ENCODE peak calls at places on chromosomes 4 and X, in nine cellular contexts. K, Y, U, B, V, A, N, F and R are unnamed samples.

GRCh38 chrX:55710701-55711100 is 6.8 kb upstream of the RRAGB start:
- DNase-seq in K (no peak), Y (peak), U (peak), B (no peak), V (peak), A (peak), N (no peak), F (no peak), R (no peak)

GRCh38 chrX:118251251-118251650 is 94.7 kb upstream of the WDR44 start:
- DNase-seq in K (no peak), Y (no peak), U (peak), B (no peak), V (no peak), A (no peak), N (no peak), F (no peak), R (no peak)

GRCh38 chr4:3828546-3828945 is 62.4 kb downstream of the ADRA2C start:
- DNase-seq in K (no peak), Y (no peak), U (no peak), B (no peak), V (no peak), A (no peak), N (no peak), F (no peak), R (no peak)

GRCh38 chrX:18574591-18574990 is 97.3 kb downstream of the RS1 start:
- DNase-seq in K (no peak), Y (peak), U (peak), B (no peak), V (peak), A (peak), N (no peak), F (no peak), R (no peak)

GRCh38 chr4:53100801-53101581 is 238.9 kb downstream of the RASL11B start:
- DNase-seq in K (no peak), Y (no peak), U (no peak), B (no peak), V (peak), A (no peak), N (no peak), F (no peak), R (no peak)

GRCh38 chr4:180225977-180226376 is 2017.2 kb upstream of the TENM3 start:
- DNase-seq in K (no peak), Y (no peak), U (no peak), B (no peak), V (no peak), A (no peak), N (no peak), F (no peak), R (no peak)

GRCh38 chrX:25084446-25084845 is 68.7 kb upstream of the ARX start:
- DNase-seq in K (no peak), Y (no peak), U (no peak), B (no peak), V (no peak), A (no peak), N (no peak), F (no peak), R (no peak)

GRCh38 chr4:20297246-20297645 is 45.5 kb downstream of the SLIT2 start:
- DNase-seq in K (no peak), Y (no peak), U (no peak), B (no peak), V (no peak), A (no peak), N (no peak), F (no peak), R (no peak)

GRCh38 chrX:30653415-30654131 is at the start of gene GK:
- DNase-seq in K (peak), Y (peak), U (no peak), B (peak), V (peak), A (no peak), N (peak), F (peak), R (no peak)

GRCh38 chr4:19382993-19383392 is 868.7 kb upstream of the SLIT2 start:
- DNase-seq in K (no peak), Y (no peak), U (no peak), B (no peak), V (no peak), A (no peak), N (no peak), F (no peak), R (no peak)

GRCh38 chr4:75555294-75556164 is at the start of gene ODAPH:
- DNase-seq in K (peak), Y (no peak), U (no peak), B (no peak), V (no peak), A (no peak), N (no peak), F (no peak), R (no peak)

GRCh38 chr4:122739174-122739573 is 6.7 kb downstream of the BBS12 start:
- DNase-seq in K (no peak), Y (no peak), U (no peak), B (no peak), V (no peak), A (no peak), N (no peak), F (no peak), R (no peak)

GRCh38 chr4:4418676-4419370 is 31.9 kb downstream of the NSG1 start:
- DNase-seq in K (peak), Y (no peak), U (peak), B (no peak), V (no peak), A (no peak), N (no peak), F (no peak), R (no peak)

GRCh38 chr4:119525005-119525749 is 103.4 kb downstream of the PDE5A start:
- DNase-seq in K (no peak), Y (no peak), U (no peak), B (no peak), V (peak), A (no peak), N (no peak), F (no peak), R (no peak)

GRCh38 chr4:66000500-66001117 is 330.3 kb upstream of the EPHA5 start:
- DNase-seq in K (no peak), Y (no peak), U (no peak), B (no peak), V (no peak), A (no peak), N (peak), F (no peak), R (no peak)

GRCh38 chr4:3760346-3760745 is 5.8 kb upstream of the ADRA2C start:
- DNase-seq in K (no peak), Y (no peak), U (no peak), B (no peak), V (no peak), A (no peak), N (no peak), F (no peak), R (no peak)

GRCh38 chr4:70688795-70689231 is 481 bp downstream of the UTP3 start:
- DNase-seq in K (peak), Y (no peak), U (no peak), B (no peak), V (no peak), A (no peak), N (no peak), F (no peak), R (no peak)

GRCh38 chr4:76589402-76589801 is 154.4 kb downstream of the SHROOM3 start:
- DNase-seq in K (peak), Y (no peak), U (no peak), B (no peak), V (no peak), A (no peak), N (no peak), F (no peak), R (no peak)

GRCh38 chr4:40948017-40948416 is 198.3 kb downstream of the NSUN7 start:
- DNase-seq in K (no peak), Y (no peak), U (no peak), B (no peak), V (peak), A (no peak), N (no peak), F (no peak), R (no peak)

GRCh38 chrX:150649096-150649870 is 43.9 kb upstream of the MTMR1 start:
- DNase-seq in K (no peak), Y (peak), U (peak), B (no peak), V (peak), A (peak), N (no peak), F (no peak), R (no peak)

GRCh38 chr4:36178489-36178888 is 65.8 kb downstream of the ARAP2 start:
- DNase-seq in K (no peak), Y (no peak), U (no peak), B (no peak), V (no peak), A (no peak), N (no peak), F (no peak), R (no peak)

GRCh38 chrX:97841544-97842179 is 958.0 kb downstream of the RPA4 start:
- DNase-seq in K (no peak), Y (no peak), U (no peak), B (no peak), V (no peak), A (no peak), N (no peak), F (no peak), R (no peak)

GRCh38 chrX:104105863-104106262 is 6.5 kb upstream of the ZCCHC18 start:
- DNase-seq in K (no peak), Y (no peak), U (peak), B (no peak), V (no peak), A (no peak), N (no peak), F (no peak), R (no peak)

GRCh38 chr4:48300004-48300403 is 30.4 kb upstream of the TEC start:
- DNase-seq in K (no peak), Y (no peak), U (no peak), B (no peak), V (no peak), A (no peak), N (no peak), F (no peak), R (no peak)

GRCh38 chrX:69136546-69137331 is 28.5 kb downstream of the PJA1 start:
- DNase-seq in K (peak), Y (peak), U (no peak), B (no peak), V (no peak), A (no peak), N (peak), F (peak), R (no peak)

GRCh38 chr4:109574931-109575804 is 15.1 kb downstream of the MCUB start:
- DNase-seq in K (no peak), Y (no peak), U (no peak), B (no peak), V (no peak), A (no peak), N (no peak), F (no peak), R (no peak)

GRCh38 chr4:156390599-156391296 is 437.1 kb upstream of the CTSO start:
- DNase-seq in K (no peak), Y (no peak), U (no peak), B (no peak), V (no peak), A (no peak), N (no peak), F (no peak), R (no peak)

GRCh38 chr4:76963136-76963477 is 13.6 kb downstream of the SEPTIN11 start:
- DNase-seq in K (no peak), Y (no peak), U (no peak), B (no peak), V (no peak), A (no peak), N (no peak), F (no peak), R (no peak)

GRCh38 chr4:823761-824460 is 2.0 kb downstream of the CPLX1 start:
- DNase-seq in K (peak), Y (no peak), U (peak), B (no peak), V (no peak), A (no peak), N (no peak), F (no peak), R (no peak)

GRCh38 chrX:155695419-155695818 is 82.7 kb upstream of the TMLHE start:
- DNase-seq in K (no peak), Y (no peak), U (no peak), B (no peak), V (no peak), A (no peak), N (no peak), F (no peak), R (no peak)

GRCh38 chr4:10164877-10165283 is 48.3 kb upstream of the WDR1 start:
- DNase-seq in K (peak), Y (peak), U (no peak), B (no peak), V (peak), A (no peak), N (peak), F (peak), R (no peak)

GRCh38 chrX:151815461-151815860 is 80.9 kb downstream of the CNGA2 start:
- DNase-seq in K (no peak), Y (no peak), U (no peak), B (no peak), V (no peak), A (no peak), N (no peak), F (no peak), R (no peak)

GRCh38 chrX:67700607-67701006 is 156.8 kb downstream of the AR start:
- DNase-seq in K (no peak), Y (no peak), U (no peak), B (no peak), V (no peak), A (no peak), N (no peak), F (no peak), R (no peak)

GRCh38 chrX:4841216-4841745 is 1127.8 kb upstream of the PRKX start:
- DNase-seq in K (no peak), Y (no peak), U (no peak), B (no peak), V (no peak), A (no peak), N (peak), F (no peak), R (no peak)

GRCh38 chrX:140971385-140971784 is 31.0 kb upstream of the SPANXB1 start:
- DNase-seq in K (no peak), Y (no peak), U (no peak), B (no peak), V (no peak), A (no peak), N (no peak), F (no peak), R (no peak)

GRCh38 chr4:78032929-78033328 is 24.2 kb upstream of the FRAS1 start:
- DNase-seq in K (no peak), Y (no peak), U (no peak), B (no peak), V (no peak), A (no peak), N (no peak), F (no peak), R (no peak)

GRCh38 chr4:78033859-78034258 is 23.3 kb upstream of the FRAS1 start:
- DNase-seq in K (no peak), Y (no peak), U (no peak), B (no peak), V (no peak), A (no peak), N (no peak), F (no peak), R (no peak)

GRCh38 chr4:78031457-78031856 is 25.7 kb upstream of the FRAS1 start:
- DNase-seq in K (no peak), Y (no peak), U (no peak), B (no peak), V (no peak), A (no peak), N (no peak), F (no peak), R (no peak)

GRCh38 chr4:78032446-78032845 is 24.7 kb upstream of the FRAS1 start:
- DNase-seq in K (no peak), Y (no peak), U (no peak), B (no peak), V (no peak), A (no peak), N (no peak), F (no peak), R (no peak)
- TF ChIP-seq CTCF in K (no peak), Y (no peak), U (no peak), B (no peak), V (no peak), A (no peak), N (no peak), F (no peak), R (no peak)

DNA sequence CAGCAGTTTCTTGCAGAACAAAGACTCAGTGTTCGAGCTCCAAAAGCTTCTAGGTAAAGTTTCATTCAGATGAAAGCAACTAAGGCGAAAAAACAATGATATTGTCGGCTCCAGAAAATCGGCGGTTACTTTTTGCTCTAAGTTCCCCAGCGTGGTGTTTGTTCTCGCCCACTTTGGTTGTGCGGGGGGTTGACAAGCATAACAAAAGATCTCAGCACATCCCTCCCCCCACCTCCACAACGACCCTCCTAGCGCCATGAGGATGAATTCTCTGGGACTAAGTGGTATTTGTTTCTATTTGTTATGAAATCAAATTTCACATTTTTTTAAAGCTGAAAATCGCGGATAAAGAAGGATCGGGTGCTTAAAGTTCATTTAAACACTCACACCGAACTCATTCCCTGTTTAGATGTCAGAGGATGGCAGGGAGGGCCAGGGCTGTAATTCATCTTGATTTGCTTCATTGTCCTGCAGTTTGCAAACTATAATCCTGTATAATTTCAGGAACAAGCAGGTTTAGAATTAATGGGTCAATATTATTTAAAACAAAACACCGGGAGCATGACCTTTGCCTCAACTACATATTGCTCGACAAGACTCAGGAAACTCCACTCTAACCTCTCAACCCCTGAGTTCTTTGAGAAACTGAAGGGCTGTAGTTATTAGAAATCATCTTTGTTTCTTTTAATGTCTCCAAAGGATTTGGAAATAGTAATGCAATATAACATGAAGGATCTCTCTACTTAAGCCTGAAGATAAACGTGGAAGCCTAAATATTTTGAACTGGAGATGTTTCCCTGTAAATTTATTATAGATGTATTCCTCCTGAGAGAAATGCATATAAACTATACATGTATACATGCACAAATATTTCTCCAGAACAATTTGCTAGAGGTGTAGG is 6.5 kb downstream of the PITX2 start:
- DNase-seq in K (peak), Y (no peak), U (no peak), B (no peak), V (no peak), A (no peak), N (no peak), F (peak), R (no peak)
- TF ChIP-seq CTCF in K (no peak), Y (no peak), U (no peak), B (no peak), V (no peak), A (no peak), N (no peak), F (no peak), R (no peak)

GRCh38 chrX:110836982-110837381 is 41.4 kb upstream of the CHRDL1 start:
- DNase-seq in K (peak), Y (no peak), U (no peak), B (no peak), V (no peak), A (no peak), N (peak), F (peak), R (no peak)
- TF ChIP-seq CTCF in K (peak), Y (no peak), U (no peak), B (no peak), V (no peak), A (no peak), N (peak), F (no peak), R (no peak)

DNA sequence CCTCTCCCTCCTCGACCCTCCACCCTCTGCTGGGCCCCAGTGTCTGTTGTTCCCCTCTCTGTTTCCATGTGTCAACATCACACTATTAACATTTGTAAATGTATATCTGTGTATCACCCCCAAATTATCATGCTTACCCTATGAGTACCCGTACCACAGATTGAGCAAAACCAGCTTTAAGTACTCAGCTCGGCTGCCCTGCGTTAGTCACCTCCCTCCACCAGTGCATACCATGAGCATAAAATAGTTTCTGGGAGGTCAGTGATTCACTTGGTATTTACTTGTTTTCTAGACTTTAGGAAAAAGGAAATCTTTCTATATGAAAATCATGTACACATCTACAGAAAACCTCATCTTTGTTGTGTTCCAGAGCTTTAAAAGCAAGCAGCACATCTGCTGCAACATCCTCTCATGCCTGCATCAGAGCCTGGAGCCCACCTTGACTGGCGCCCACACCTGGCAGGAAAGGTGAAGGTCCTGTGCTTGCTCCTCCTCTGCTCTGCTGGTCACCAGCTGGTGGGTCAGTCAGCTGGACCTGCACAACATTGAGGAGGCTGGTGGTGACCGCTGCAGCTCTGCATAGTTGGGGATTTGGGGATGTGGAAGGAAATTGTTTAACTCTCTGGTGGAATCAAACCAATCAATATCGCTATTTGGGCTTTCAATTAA is 214.4 kb upstream of the KLF3 start:
- DNase-seq in K (peak), Y (no peak), U (no peak), B (no peak), V (no peak), A (no peak), N (no peak), F (peak), R (no peak)
- TF ChIP-seq CTCF in K (peak), Y (no peak), U (no peak), B (no peak), V (no peak), A (no peak), N (no peak), F (no peak), R (no peak)

GRCh38 chr4:78293348-78293747 is 236.2 kb downstream of the FRAS1 start:
- DNase-seq in K (no peak), Y (no peak), U (no peak), B (no peak), V (no peak), A (no peak), N (no peak), F (no peak), R (no peak)

GRCh38 chr4:78293841-78294301 is 236.7 kb downstream of the FRAS1 start:
- DNase-seq in K (no peak), Y (no peak), U (no peak), B (no peak), V (no peak), A (no peak), N (peak), F (no peak), R (no peak)

GRCh38 chr4:78298618-78299017 is 241.5 kb downstream of the FRAS1 start:
- DNase-seq in K (no peak), Y (no peak), U (no peak), B (no peak), V (no peak), A (no peak), N (no peak), F (no peak), R (no peak)

GRCh38 chr4:78297075-78297815 is 240.1 kb downstream of the FRAS1 start:
- DNase-seq in K (no peak), Y (no peak), U (no peak), B (no peak), V (no peak), A (no peak), N (no peak), F (no peak), R (no peak)

DNA sequence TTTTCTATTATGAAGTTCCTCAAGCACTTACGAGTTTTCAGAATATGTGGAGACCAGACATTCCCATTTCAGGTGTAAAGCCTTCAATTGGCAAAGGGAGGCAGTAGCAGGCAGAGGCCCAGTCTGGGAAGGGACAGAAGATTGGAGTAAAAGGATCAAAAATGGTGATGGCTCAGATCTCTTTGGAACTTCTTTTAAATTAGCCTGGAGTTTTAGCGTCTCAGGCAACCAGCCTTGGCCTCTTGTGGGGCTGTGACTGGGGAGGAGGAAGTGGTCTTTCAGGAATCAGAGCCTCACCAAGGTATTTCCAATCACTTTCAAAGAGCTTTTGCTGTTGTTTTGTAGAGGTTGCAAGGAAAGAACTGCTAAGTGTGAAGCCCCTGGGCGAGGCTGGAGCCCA is 239.1 kb downstream of the FRAS1 start:
- DNase-seq in K (peak), Y (no peak), U (no peak), B (no peak), V (no peak), A (no peak), N (no peak), F (no peak), R (no peak)
- TF ChIP-seq CTCF in K (peak), Y (no peak), U (no peak), B (no peak), V (no peak), A (no peak), N (no peak), F (no peak), R (no peak)

GRCh38 chrX:116490091-116490490 is 27.3 kb upstream of the CT83 start:
- DNase-seq in K (no peak), Y (no peak), U (no peak), B (no peak), V (peak), A (no peak), N (peak), F (no peak), R (no peak)
- TF ChIP-seq CTCF in K (peak), Y (peak), U (no peak), B (no peak), V (no peak), A (peak), N (peak), F (no peak), R (no peak)

GRCh38 chr4:7328913-7329638 is 105.7 kb downstream of the PSAPL1 start:
- DNase-seq in K (peak), Y (peak), U (peak), B (no peak), V (peak), A (peak), N (no peak), F (no peak), R (no peak)
- TF ChIP-seq CTCF in K (no peak), Y (no peak), U (no peak), B (no peak), V (no peak), A (no peak), N (no peak), F (no peak), R (no peak)